ENCODE peak calls at places on chromosome 5, in eight cellular contexts. One of them, this sample, is unnamed.

GRCh38 chr5:150465926-150466325 is 16.4 kb upstream of the RPS14 start:
- DNase-seq in nephron progenitor cell: no peak
- DNase-seq in heart right ventricle: no peak
- DNase-seq in fibroblast of pulmonary artery: no peak
- DNase-seq in A549: no peak
- DNase-seq in CD4-positive, alpha-beta T cell: no peak
- DNase-seq in HepG2: no peak
- DNase-seq in astrocyte: no peak
- DNase-seq in this sample: no peak

GRCh38 chr5:89044665-89045200 is 161.7 kb upstream of the MEF2C start:
- DNase-seq in nephron progenitor cell: no peak
- DNase-seq in heart right ventricle: no peak
- DNase-seq in fibroblast of pulmonary artery: no peak
- DNase-seq in A549: no peak
- DNase-seq in CD4-positive, alpha-beta T cell: no peak
- DNase-seq in HepG2: no peak
- DNase-seq in astrocyte: no peak
- DNase-seq in this sample: no peak

GRCh38 chr5:170631471-170632195 is 127.8 kb downstream of the KCNIP1 start:
- DNase-seq in nephron progenitor cell: peak; percentile 69
- DNase-seq in heart right ventricle: peak; percentile 28
- DNase-seq in fibroblast of pulmonary artery: no peak
- DNase-seq in A549: peak; percentile 74
- DNase-seq in CD4-positive, alpha-beta T cell: no peak
- DNase-seq in HepG2: peak; percentile 15
- DNase-seq in astrocyte: no peak
- DNase-seq in this sample: no peak

GRCh38 chr5:142924135-142924883 is 154.1 kb downstream of the ARHGAP26 start:
- DNase-seq in nephron progenitor cell: no peak
- DNase-seq in heart right ventricle: no peak
- DNase-seq in fibroblast of pulmonary artery: peak; percentile 46
- DNase-seq in A549: peak; percentile 13
- DNase-seq in CD4-positive, alpha-beta T cell: no peak
- DNase-seq in HepG2: no peak
- DNase-seq in astrocyte: peak; percentile 24
- DNase-seq in this sample: no peak

GRCh38 chr5:149410071-149410470 is 31.0 kb upstream of the IL17B start:
- DNase-seq in nephron progenitor cell: no peak
- DNase-seq in heart right ventricle: no peak
- DNase-seq in fibroblast of pulmonary artery: no peak
- DNase-seq in A549: no peak
- DNase-seq in CD4-positive, alpha-beta T cell: no peak
- DNase-seq in HepG2: no peak
- DNase-seq in astrocyte: no peak
- DNase-seq in this sample: no peak

GRCh38 chr5:964821-965220 is 43.8 kb upstream of the NKD2 start:
- DNase-seq in nephron progenitor cell: no peak
- DNase-seq in heart right ventricle: no peak
- DNase-seq in fibroblast of pulmonary artery: no peak
- DNase-seq in A549: no peak
- DNase-seq in CD4-positive, alpha-beta T cell: no peak
- DNase-seq in HepG2: no peak
- DNase-seq in astrocyte: no peak
- DNase-seq in this sample: no peak

GRCh38 chr5:148830220-148830619 is 3.8 kb downstream of the ADRB2 start:
- DNase-seq in nephron progenitor cell: no peak
- DNase-seq in heart right ventricle: no peak
- DNase-seq in fibroblast of pulmonary artery: no peak
- DNase-seq in A549: no peak
- DNase-seq in CD4-positive, alpha-beta T cell: no peak
- DNase-seq in HepG2: no peak
- DNase-seq in astrocyte: no peak
- DNase-seq in this sample: no peak

GRCh38 chr5:136642976-136643375 is 277.6 kb upstream of the TRPC7 start:
- DNase-seq in nephron progenitor cell: no peak
- DNase-seq in heart right ventricle: no peak
- DNase-seq in fibroblast of pulmonary artery: no peak
- DNase-seq in A549: no peak
- DNase-seq in CD4-positive, alpha-beta T cell: no peak
- DNase-seq in HepG2: no peak
- DNase-seq in astrocyte: no peak
- DNase-seq in this sample: no peak

GRCh38 chr5:16807475-16807874 is 128.6 kb downstream of the MYO10 start:
- DNase-seq in nephron progenitor cell: no peak
- DNase-seq in heart right ventricle: no peak
- DNase-seq in fibroblast of pulmonary artery: peak; percentile 50
- DNase-seq in A549: no peak
- DNase-seq in CD4-positive, alpha-beta T cell: no peak
- DNase-seq in HepG2: no peak
- DNase-seq in astrocyte: no peak
- DNase-seq in this sample: no peak

GRCh38 chr5:113044776-113045175 is 68.2 kb downstream of the DCP2 start:
- DNase-seq in nephron progenitor cell: no peak
- DNase-seq in heart right ventricle: no peak
- DNase-seq in fibroblast of pulmonary artery: no peak
- DNase-seq in A549: no peak
- DNase-seq in CD4-positive, alpha-beta T cell: no peak
- DNase-seq in HepG2: no peak
- DNase-seq in astrocyte: no peak
- DNase-seq in this sample: no peak

GRCh38 chr5:102628449-102629175 is 126.5 kb upstream of the PAM start:
- DNase-seq in nephron progenitor cell: no peak
- DNase-seq in heart right ventricle: no peak
- DNase-seq in fibroblast of pulmonary artery: peak; percentile 1
- DNase-seq in A549: no peak
- DNase-seq in CD4-positive, alpha-beta T cell: no peak
- DNase-seq in HepG2: no peak
- DNase-seq in astrocyte: peak; percentile 51
- DNase-seq in this sample: no peak

GRCh38 chr5:13932561-13932960 is 11.9 kb downstream of the DNAH5 start:
- DNase-seq in nephron progenitor cell: no peak
- DNase-seq in heart right ventricle: no peak
- DNase-seq in fibroblast of pulmonary artery: no peak
- DNase-seq in A549: no peak
- DNase-seq in CD4-positive, alpha-beta T cell: no peak
- DNase-seq in HepG2: no peak
- DNase-seq in astrocyte: no peak
- DNase-seq in this sample: no peak

GRCh38 chr5:87770601-87771121 is 357.9 kb upstream of the CCNH start:
- DNase-seq in nephron progenitor cell: peak; percentile 16
- DNase-seq in heart right ventricle: no peak
- DNase-seq in fibroblast of pulmonary artery: no peak
- DNase-seq in A549: no peak
- DNase-seq in CD4-positive, alpha-beta T cell: no peak
- DNase-seq in HepG2: no peak
- DNase-seq in astrocyte: no peak
- DNase-seq in this sample: no peak

GRCh38 chr5:61408476-61409168 is 76.6 kb downstream of the ZSWIM6 start:
- DNase-seq in nephron progenitor cell: peak; percentile 98
- DNase-seq in heart right ventricle: peak; percentile 99
- DNase-seq in fibroblast of pulmonary artery: peak; percentile 100
- DNase-seq in A549: peak; percentile 97
- DNase-seq in CD4-positive, alpha-beta T cell: peak; percentile 98
- DNase-seq in HepG2: peak; percentile 95
- DNase-seq in astrocyte: peak; percentile 99
- DNase-seq in this sample: peak; percentile 97
- TF ChIP-seq CTCF in nephron progenitor cell: no peak
- TF ChIP-seq CTCF in heart right ventricle: no peak
- TF ChIP-seq CTCF in fibroblast of pulmonary artery: no peak
- TF ChIP-seq CTCF in A549: no peak
- TF ChIP-seq CTCF in CD4-positive, alpha-beta T cell: no peak
- TF ChIP-seq CTCF in HepG2: no peak
- TF ChIP-seq CTCF in astrocyte: no peak
- TF ChIP-seq CTCF in this sample: no peak

GRCh38 chr5:175696855-175697198 is 39.0 kb downstream of the HRH2 start:
- DNase-seq in nephron progenitor cell: no peak
- DNase-seq in heart right ventricle: no peak
- DNase-seq in fibroblast of pulmonary artery: no peak
- DNase-seq in A549: no peak
- DNase-seq in CD4-positive, alpha-beta T cell: no peak
- DNase-seq in HepG2: no peak
- DNase-seq in astrocyte: no peak
- DNase-seq in this sample: no peak
- TF ChIP-seq CTCF in nephron progenitor cell: no peak
- TF ChIP-seq CTCF in heart right ventricle: no peak
- TF ChIP-seq CTCF in fibroblast of pulmonary artery: no peak
- TF ChIP-seq CTCF in A549: no peak
- TF ChIP-seq CTCF in CD4-positive, alpha-beta T cell: peak; percentile 53
- TF ChIP-seq CTCF in HepG2: no peak
- TF ChIP-seq CTCF in astrocyte: no peak
- TF ChIP-seq CTCF in this sample: no peak

GRCh38 chr5:116671211-116671736 is 96.7 kb upstream of the SEMA6A start:
- DNase-seq in nephron progenitor cell: no peak
- DNase-seq in heart right ventricle: no peak
- DNase-seq in fibroblast of pulmonary artery: no peak
- DNase-seq in A549: no peak
- DNase-seq in CD4-positive, alpha-beta T cell: no peak
- DNase-seq in HepG2: peak; percentile 56
- DNase-seq in astrocyte: no peak
- DNase-seq in this sample: no peak

GRCh38 chr5:116668361-116668760 is 93.7 kb upstream of the SEMA6A start:
- DNase-seq in nephron progenitor cell: no peak
- DNase-seq in heart right ventricle: no peak
- DNase-seq in fibroblast of pulmonary artery: no peak
- DNase-seq in A549: no peak
- DNase-seq in CD4-positive, alpha-beta T cell: no peak
- DNase-seq in HepG2: peak; percentile 25
- DNase-seq in astrocyte: no peak
- DNase-seq in this sample: no peak

GRCh38 chr5:116672203-116672602 is 97.6 kb upstream of the SEMA6A start:
- DNase-seq in nephron progenitor cell: no peak
- DNase-seq in heart right ventricle: no peak
- DNase-seq in fibroblast of pulmonary artery: no peak
- DNase-seq in A549: no peak
- DNase-seq in CD4-positive, alpha-beta T cell: no peak
- DNase-seq in HepG2: no peak
- DNase-seq in astrocyte: no peak
- DNase-seq in this sample: no peak

GRCh38 chr5:116666901-116667300 is 92.3 kb upstream of the SEMA6A start:
- DNase-seq in nephron progenitor cell: no peak
- DNase-seq in heart right ventricle: no peak
- DNase-seq in fibroblast of pulmonary artery: no peak
- DNase-seq in A549: no peak
- DNase-seq in CD4-positive, alpha-beta T cell: no peak
- DNase-seq in HepG2: no peak
- DNase-seq in astrocyte: no peak
- DNase-seq in this sample: no peak

GRCh38 chr5:116669261-116670049 is 94.8 kb upstream of the SEMA6A start:
- DNase-seq in nephron progenitor cell: no peak
- DNase-seq in heart right ventricle: no peak
- DNase-seq in fibroblast of pulmonary artery: no peak
- DNase-seq in A549: no peak
- DNase-seq in CD4-positive, alpha-beta T cell: no peak
- DNase-seq in HepG2: no peak
- DNase-seq in astrocyte: no peak
- DNase-seq in this sample: no peak
- TF ChIP-seq CTCF in nephron progenitor cell: no peak
- TF ChIP-seq CTCF in heart right ventricle: no peak
- TF ChIP-seq CTCF in fibroblast of pulmonary artery: no peak
- TF ChIP-seq CTCF in A549: no peak
- TF ChIP-seq CTCF in CD4-positive, alpha-beta T cell: no peak
- TF ChIP-seq CTCF in HepG2: no peak
- TF ChIP-seq CTCF in astrocyte: no peak
- TF ChIP-seq CTCF in this sample: no peak

GRCh38 chr5:9653061-9653460 is 22.9 kb upstream of the TAS2R1 start:
- DNase-seq in nephron progenitor cell: no peak
- DNase-seq in heart right ventricle: no peak
- DNase-seq in fibroblast of pulmonary artery: peak; percentile 33
- DNase-seq in A549: no peak
- DNase-seq in CD4-positive, alpha-beta T cell: no peak
- DNase-seq in HepG2: no peak
- DNase-seq in astrocyte: no peak
- DNase-seq in this sample: no peak
- TF ChIP-seq CTCF in nephron progenitor cell: no peak
- TF ChIP-seq CTCF in heart right ventricle: no peak
- TF ChIP-seq CTCF in fibroblast of pulmonary artery: no peak
- TF ChIP-seq CTCF in A549: no peak
- TF ChIP-seq CTCF in CD4-positive, alpha-beta T cell: no peak
- TF ChIP-seq CTCF in HepG2: no peak
- TF ChIP-seq CTCF in astrocyte: no peak
- TF ChIP-seq CTCF in this sample: no peak

GRCh38 chr5:23136958-23137357 is 283.8 kb upstream of the CDH12 start:
- DNase-seq in nephron progenitor cell: no peak
- DNase-seq in heart right ventricle: no peak
- DNase-seq in fibroblast of pulmonary artery: no peak
- DNase-seq in A549: no peak
- DNase-seq in CD4-positive, alpha-beta T cell: no peak
- DNase-seq in HepG2: no peak
- DNase-seq in astrocyte: no peak
- DNase-seq in this sample: no peak

GRCh38 chr5:23139338-23140171 is 286.4 kb upstream of the CDH12 start:
- DNase-seq in nephron progenitor cell: no peak
- DNase-seq in heart right ventricle: no peak
- DNase-seq in fibroblast of pulmonary artery: peak; percentile 25
- DNase-seq in A549: no peak
- DNase-seq in CD4-positive, alpha-beta T cell: no peak
- DNase-seq in HepG2: peak; percentile 3
- DNase-seq in astrocyte: no peak
- DNase-seq in this sample: no peak
- TF ChIP-seq CTCF in nephron progenitor cell: peak; percentile 61
- TF ChIP-seq CTCF in heart right ventricle: peak; percentile 42
- TF ChIP-seq CTCF in fibroblast of pulmonary artery: peak; percentile 35
- TF ChIP-seq CTCF in A549: peak; percentile 23
- TF ChIP-seq CTCF in CD4-positive, alpha-beta T cell: no peak
- TF ChIP-seq CTCF in HepG2: peak; percentile 46
- TF ChIP-seq CTCF in astrocyte: peak; percentile 22
- TF ChIP-seq CTCF in this sample: no peak

This sample was measured in natural killer cell.